ENCODE peak calls at places on chromosome 13, in four cellular contexts. Q is AG04450, N is endothelial cell, R is left ventricle myocardium inferior. G is an unnamed sample.

GRCh38 chr13:97401421-97401820 is 32.5 kb upstream of the RAP2A start:
- DNase-seq in Q (no peak), N (no peak), R (no peak), G (no peak)

GRCh38 chr13:40490086-40490723 is 176.2 kb downstream of the FOXO1 start:
- DNase-seq in Q (no peak), N (no peak), R (no peak), G (no peak)

GRCh38 chr13:21971662-21972635 is 301.1 kb downstream of the FGF9 start:
- DNase-seq in Q (peak), N (no peak), R (no peak), G (no peak)

GRCh38 chr13:40672310-40673060 is 6.0 kb upstream of the FOXO1 start:
- DNase-seq in Q (peak), N (no peak), R (no peak), G (no peak)

GRCh38 chr13:71606818-71607217 is 260.2 kb downstream of the DACH1 start:
- DNase-seq in Q (no peak), N (no peak), R (no peak), G (no peak)

GRCh38 chr13:42369071-42369795 is 97.3 kb downstream of the AKAP11 start:
- DNase-seq in Q (no peak), N (no peak), R (no peak), G (no peak)

GRCh38 chr13:23656637-23657036 is 86.4 kb downstream of the TNFRSF19 start:
- DNase-seq in Q (peak), N (no peak), R (no peak), G (peak)

GRCh38 chr13:62357887-62358645 is 942.4 kb upstream of the PCDH20 start:
- DNase-seq in Q (peak), N (peak), R (no peak), G (peak)

GRCh38 chr13:73060251-73061160 is 1.7 kb downstream of the KLF5 start:
- DNase-seq in Q (peak), N (no peak), R (no peak), G (peak)

GRCh38 chr13:42396901-42397670 is 125.1 kb downstream of the AKAP11 start:
- DNase-seq in Q (no peak), N (no peak), R (no peak), G (no peak)

GRCh38 chr13:25468330-25469178 is 96.8 kb downstream of the ATP8A2 start:
- DNase-seq in Q (no peak), N (peak), R (no peak), G (peak)

GRCh38 chr13:73849292-73849691 is 284.9 kb downstream of the KLF12 start:
- DNase-seq in Q (no peak), N (peak), R (no peak), G (no peak)

GRCh38 chr13:104898484-104898883 is 1637.0 kb downstream of the EFNB2 start:
- DNase-seq in Q (no peak), N (no peak), R (no peak), G (no peak)

GRCh38 chr13:104900186-104900817 is 1635.2 kb downstream of the EFNB2 start:
- DNase-seq in Q (no peak), N (no peak), R (no peak), G (no peak)
- TF ChIP-seq CTCF in Q (no peak), N (no peak), R (no peak), G (no peak)

GRCh38 chr13:29081036-29081435 is 260.9 kb downstream of the MTUS2 start:
- DNase-seq in Q (no peak), N (no peak), R (no peak), G (peak)
- TF ChIP-seq CTCF in Q (no peak), N (no peak), R (peak), G (peak)

GRCh38 chr13:112587359-112587766 is 590 bp downstream of the TUBGCP3 start:
- DNase-seq in Q (peak), N (peak), R (peak), G (peak)

GRCh38 chr13:112583592-112584277 is 4.2 kb downstream of the TUBGCP3 start:
- DNase-seq in Q (no peak), N (no peak), R (peak), G (peak)

GRCh38 chr13:112588490-112589297 is 741 bp upstream of the TUBGCP3 start:
- DNase-seq in Q (no peak), N (no peak), R (no peak), G (no peak)

GRCh38 chr13:112586334-112586733 is 1.6 kb downstream of the TUBGCP3 start:
- DNase-seq in Q (no peak), N (no peak), R (no peak), G (peak)

DNA sequence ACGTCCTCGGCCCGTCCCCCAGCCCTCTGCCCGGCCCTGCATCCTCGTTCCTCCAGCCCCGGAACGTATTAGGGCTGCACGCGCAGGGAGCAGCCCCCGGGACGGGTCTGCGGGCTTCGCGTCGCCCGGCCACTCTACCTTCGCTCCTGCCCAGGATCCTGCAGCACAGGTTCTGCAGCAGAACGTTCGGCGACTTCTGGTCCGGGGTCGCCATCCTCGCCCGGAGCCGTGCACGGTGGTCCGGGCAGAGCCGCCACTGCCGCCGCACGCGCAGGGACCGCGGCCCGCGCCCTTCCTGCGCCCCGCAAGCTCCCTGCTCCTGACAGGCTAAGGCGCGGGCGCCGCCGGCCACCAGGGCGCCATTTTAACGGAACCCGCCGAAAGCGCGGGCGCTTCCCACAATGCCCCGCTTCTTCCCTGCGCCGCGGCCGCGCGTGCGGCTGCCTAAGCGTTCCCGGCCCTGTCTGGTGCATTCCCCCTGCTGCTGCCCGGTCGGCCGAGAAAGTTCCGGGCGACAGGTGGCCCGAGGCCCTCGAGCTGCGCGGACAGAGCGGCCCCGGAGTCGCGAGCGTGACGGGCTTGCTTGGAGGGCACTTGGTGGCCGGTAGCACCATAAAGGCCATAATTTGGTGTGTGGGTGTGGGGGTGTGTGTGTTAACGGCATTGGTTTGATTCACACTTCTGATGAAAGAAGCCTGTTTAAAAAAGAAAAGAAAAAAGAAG is at the start of gene TUBGCP3:
- DNase-seq in Q (peak), N (peak), R (peak), G (peak)
- TF ChIP-seq CTCF in Q (no peak), N (no peak), R (peak), G (no peak)

GRCh38 chr13:59178344-59178743 is 985.4 kb downstream of the DIAPH3 start:
- DNase-seq in Q (no peak), N (no peak), R (no peak), G (no peak)
- TF ChIP-seq CTCF in Q (peak), N (no peak), R (peak), G (peak)

GRCh38 chr13:110119943-110120905 is 186.7 kb downstream of the COL4A1 start:
- DNase-seq in Q (no peak), N (no peak), R (no peak), G (no peak)

GRCh38 chr13:110113284-110113764 is 193.6 kb downstream of the COL4A1 start:
- DNase-seq in Q (no peak), N (no peak), R (no peak), G (no peak)

GRCh38 chr13:110114351-110114750 is 192.6 kb downstream of the COL4A1 start:
- DNase-seq in Q (no peak), N (no peak), R (no peak), G (no peak)

GRCh38 chr13:110118106-110118505 is 188.9 kb downstream of the COL4A1 start:
- DNase-seq in Q (no peak), N (no peak), R (no peak), G (no peak)

GRCh38 chr13:110116072-110116487 is 190.9 kb downstream of the COL4A1 start:
- DNase-seq in Q (no peak), N (peak), R (peak), G (no peak)
- TF ChIP-seq CTCF in Q (peak), N (peak), R (peak), G (peak)